ENCODE peak calls at places on chromosomes 12 and 14, in six cellular contexts. One of them, this sample, is unnamed.

GRCh38 chr12:53235742-53236442 is 3.9 kb upstream of the RARG start:
- ATAC-seq in activated CD8-positive, alpha-beta T cell treated with anti-CD3 and anti-CD28 coated beads for 36 hours: no peak
- ATAC-seq in Right ventricle myocardium inferior: no peak
- ATAC-seq in CD8-positive, alpha-beta T cell: no peak
- ATAC-seq in heart left ventricle: no peak
- ATAC-seq in left colon: no peak
- ATAC-seq in this sample: no peak

GRCh38 chr14:55336161-55336560 is 64.9 kb downstream of the FBXO34 start:
- ATAC-seq in activated CD8-positive, alpha-beta T cell treated with anti-CD3 and anti-CD28 coated beads for 36 hours: peak; percentile 21
- ATAC-seq in CD8-positive, alpha-beta T cell: no peak
- ATAC-seq in heart left ventricle: no peak
- ATAC-seq in left colon: peak; percentile 79
- ATAC-seq in Right ventricle myocardium inferior: no peak
- ATAC-seq in this sample: no peak

GRCh38 chr12:48917857-48918537 is 7.3 kb downstream of the FKBP11 start:
- ATAC-seq in Right ventricle myocardium inferior: no peak
- ATAC-seq in activated CD8-positive, alpha-beta T cell treated with anti-CD3 and anti-CD28 coated beads for 36 hours: peak; percentile 72
- ATAC-seq in heart left ventricle: no peak
- ATAC-seq in left colon: no peak
- ATAC-seq in CD8-positive, alpha-beta T cell: peak; percentile 90
- ATAC-seq in this sample: no peak

GRCh38 chr14:73771848-73772705 is 57.9 kb upstream of the PNMA1 start:
- ATAC-seq in heart left ventricle: peak; percentile 68
- ATAC-seq in Right ventricle myocardium inferior: peak; percentile 47
- ATAC-seq in left colon: peak; percentile 86
- ATAC-seq in CD8-positive, alpha-beta T cell: peak; percentile 75
- ATAC-seq in activated CD8-positive, alpha-beta T cell treated with anti-CD3 and anti-CD28 coated beads for 36 hours: peak; percentile 81
- ATAC-seq in this sample: peak; percentile 25

GRCh38 chr14:64235652-64236640 is 58.2 kb downstream of the ESR2 start:
- ATAC-seq in Right ventricle myocardium inferior: no peak
- ATAC-seq in CD8-positive, alpha-beta T cell: peak; percentile 38
- ATAC-seq in activated CD8-positive, alpha-beta T cell treated with anti-CD3 and anti-CD28 coated beads for 36 hours: no peak
- ATAC-seq in left colon: peak; percentile 15
- ATAC-seq in heart left ventricle: no peak
- ATAC-seq in this sample: no peak

GRCh38 chr12:6285532-6286306 is 24.8 kb upstream of the PLEKHG6 start:
- ATAC-seq in heart left ventricle: no peak
- ATAC-seq in Right ventricle myocardium inferior: no peak
- ATAC-seq in activated CD8-positive, alpha-beta T cell treated with anti-CD3 and anti-CD28 coated beads for 36 hours: no peak
- ATAC-seq in left colon: no peak
- ATAC-seq in CD8-positive, alpha-beta T cell: no peak
- ATAC-seq in this sample: no peak

GRCh38 chr12:96506776-96507175 is 17.4 kb downstream of the CFAP54 start:
- ATAC-seq in left colon: no peak
- ATAC-seq in activated CD8-positive, alpha-beta T cell treated with anti-CD3 and anti-CD28 coated beads for 36 hours: no peak
- ATAC-seq in CD8-positive, alpha-beta T cell: no peak
- ATAC-seq in heart left ventricle: no peak
- ATAC-seq in Right ventricle myocardium inferior: no peak
- ATAC-seq in this sample: no peak

GRCh38 chr14:94472842-94473241 is 3.2 kb downstream of the SERPINA9 start:
- ATAC-seq in left colon: no peak
- ATAC-seq in heart left ventricle: no peak
- ATAC-seq in Right ventricle myocardium inferior: no peak
- ATAC-seq in activated CD8-positive, alpha-beta T cell treated with anti-CD3 and anti-CD28 coated beads for 36 hours: no peak
- ATAC-seq in CD8-positive, alpha-beta T cell: no peak
- ATAC-seq in this sample: no peak

GRCh38 chr12:132581348-132582057 is 28.9 kb downstream of the LRCOL1 start:
- ATAC-seq in heart left ventricle: no peak
- ATAC-seq in activated CD8-positive, alpha-beta T cell treated with anti-CD3 and anti-CD28 coated beads for 36 hours: no peak
- ATAC-seq in left colon: no peak
- ATAC-seq in Right ventricle myocardium inferior: peak; percentile 8
- ATAC-seq in CD8-positive, alpha-beta T cell: no peak
- ATAC-seq in this sample: no peak

GRCh38 chr14:51744372-51745150 is 92.9 kb downstream of the FRMD6 start:
- ATAC-seq in left colon: no peak
- ATAC-seq in heart left ventricle: no peak
- ATAC-seq in Right ventricle myocardium inferior: no peak
- ATAC-seq in CD8-positive, alpha-beta T cell: no peak
- ATAC-seq in activated CD8-positive, alpha-beta T cell treated with anti-CD3 and anti-CD28 coated beads for 36 hours: peak; percentile 76
- ATAC-seq in this sample: no peak

GRCh38 chr12:63020269-63020668 is 85.3 kb upstream of the PPM1H start:
- ATAC-seq in left colon: no peak
- ATAC-seq in activated CD8-positive, alpha-beta T cell treated with anti-CD3 and anti-CD28 coated beads for 36 hours: no peak
- ATAC-seq in heart left ventricle: no peak
- ATAC-seq in CD8-positive, alpha-beta T cell: no peak
- ATAC-seq in Right ventricle myocardium inferior: no peak
- ATAC-seq in this sample: no peak

GRCh38 chr14:19771895-19772430 is 1.3 kb upstream of the OR4M1 start:
- ATAC-seq in heart left ventricle: no peak
- ATAC-seq in Right ventricle myocardium inferior: peak; percentile 62
- ATAC-seq in left colon: no peak
- ATAC-seq in activated CD8-positive, alpha-beta T cell treated with anti-CD3 and anti-CD28 coated beads for 36 hours: no peak
- ATAC-seq in CD8-positive, alpha-beta T cell: no peak
- ATAC-seq in this sample: no peak

GRCh38 chr12:3655331-3655900 is 97.5 kb downstream of the CRACR2A start:
- ATAC-seq in CD8-positive, alpha-beta T cell: no peak
- ATAC-seq in left colon: peak; percentile 71
- ATAC-seq in activated CD8-positive, alpha-beta T cell treated with anti-CD3 and anti-CD28 coated beads for 36 hours: peak; percentile 69
- ATAC-seq in heart left ventricle: peak; percentile 68
- ATAC-seq in Right ventricle myocardium inferior: no peak
- ATAC-seq in this sample: no peak

GRCh38 chr12:82855872-82856271 is 169.2 kb downstream of the TMTC2 start:
- ATAC-seq in heart left ventricle: no peak
- ATAC-seq in left colon: no peak
- ATAC-seq in CD8-positive, alpha-beta T cell: no peak
- ATAC-seq in Right ventricle myocardium inferior: no peak
- ATAC-seq in activated CD8-positive, alpha-beta T cell treated with anti-CD3 and anti-CD28 coated beads for 36 hours: no peak
- ATAC-seq in this sample: no peak

GRCh38 chr12:95796225-95796981 is 5.8 kb upstream of the NTN4 start:
- ATAC-seq in heart left ventricle: no peak
- ATAC-seq in left colon: peak; percentile 26
- ATAC-seq in activated CD8-positive, alpha-beta T cell treated with anti-CD3 and anti-CD28 coated beads for 36 hours: no peak
- ATAC-seq in CD8-positive, alpha-beta T cell: no peak
- ATAC-seq in Right ventricle myocardium inferior: no peak
- ATAC-seq in this sample: no peak

GRCh38 chr12:51307655-51308593 is 16.1 kb downstream of the BIN2 start:
- ATAC-seq in heart left ventricle: peak; percentile 36
- ATAC-seq in Right ventricle myocardium inferior: no peak
- ATAC-seq in activated CD8-positive, alpha-beta T cell treated with anti-CD3 and anti-CD28 coated beads for 36 hours: no peak
- ATAC-seq in left colon: peak; percentile 96
- ATAC-seq in CD8-positive, alpha-beta T cell: peak; percentile 73
- ATAC-seq in this sample: no peak

GRCh38 chr12:47811581-47812484 is 7.9 kb downstream of the HDAC7 start:
- ATAC-seq in left colon: no peak
- ATAC-seq in heart left ventricle: peak; percentile 41
- ATAC-seq in activated CD8-positive, alpha-beta T cell treated with anti-CD3 and anti-CD28 coated beads for 36 hours: no peak
- ATAC-seq in Right ventricle myocardium inferior: peak; percentile 74
- ATAC-seq in CD8-positive, alpha-beta T cell: no peak
- ATAC-seq in this sample: peak; percentile 74

GRCh38 chr14:36555998-36556743 is 26.2 kb downstream of the NKX2-8 start:
- ATAC-seq in activated CD8-positive, alpha-beta T cell treated with anti-CD3 and anti-CD28 coated beads for 36 hours: no peak
- ATAC-seq in heart left ventricle: no peak
- ATAC-seq in left colon: no peak
- ATAC-seq in CD8-positive, alpha-beta T cell: no peak
- ATAC-seq in Right ventricle myocardium inferior: no peak
- ATAC-seq in this sample: no peak

GRCh38 chr12:50984899-50985298 is 32.6 kb downstream of the HIGD1C start:
- ATAC-seq in heart left ventricle: peak; percentile 36
- ATAC-seq in CD8-positive, alpha-beta T cell: no peak
- ATAC-seq in left colon: no peak
- ATAC-seq in activated CD8-positive, alpha-beta T cell treated with anti-CD3 and anti-CD28 coated beads for 36 hours: no peak
- ATAC-seq in Right ventricle myocardium inferior: no peak
- ATAC-seq in this sample: peak; percentile 42

GRCh38 chr14:59787045-59787674 is 83.4 kb downstream of the RTN1 start:
- ATAC-seq in CD8-positive, alpha-beta T cell: no peak
- ATAC-seq in heart left ventricle: no peak
- ATAC-seq in Right ventricle myocardium inferior: no peak
- ATAC-seq in left colon: no peak
- ATAC-seq in activated CD8-positive, alpha-beta T cell treated with anti-CD3 and anti-CD28 coated beads for 36 hours: no peak
- ATAC-seq in this sample: no peak

GRCh38 chr14:20998674-20999366 is at the start of gene SLC39A2:
- ATAC-seq in CD8-positive, alpha-beta T cell: no peak
- ATAC-seq in activated CD8-positive, alpha-beta T cell treated with anti-CD3 and anti-CD28 coated beads for 36 hours: no peak
- ATAC-seq in heart left ventricle: peak; percentile 71
- ATAC-seq in Right ventricle myocardium inferior: no peak
- ATAC-seq in left colon: peak; percentile 75
- ATAC-seq in this sample: peak; percentile 85

GRCh38 chr12:53644133-53644532 is 18.0 kb upstream of the ATF7 start:
- ATAC-seq in activated CD8-positive, alpha-beta T cell treated with anti-CD3 and anti-CD28 coated beads for 36 hours: no peak
- ATAC-seq in CD8-positive, alpha-beta T cell: no peak
- ATAC-seq in heart left ventricle: no peak
- ATAC-seq in left colon: no peak
- ATAC-seq in Right ventricle myocardium inferior: no peak
- ATAC-seq in this sample: no peak

GRCh38 chr12:104519190-104519857 is 62.6 kb downstream of the CHST11 start:
- ATAC-seq in activated CD8-positive, alpha-beta T cell treated with anti-CD3 and anti-CD28 coated beads for 36 hours: peak; percentile 88
- ATAC-seq in Right ventricle myocardium inferior: no peak
- ATAC-seq in left colon: no peak
- ATAC-seq in heart left ventricle: no peak
- ATAC-seq in CD8-positive, alpha-beta T cell: peak; percentile 95
- ATAC-seq in this sample: no peak

GRCh38 chr14:68911594-68912227 is 67.4 kb downstream of the ACTN1 start:
- ATAC-seq in activated CD8-positive, alpha-beta T cell treated with anti-CD3 and anti-CD28 coated beads for 36 hours: peak; percentile 89
- ATAC-seq in Right ventricle myocardium inferior: peak; percentile 89
- ATAC-seq in left colon: peak; percentile 92
- ATAC-seq in CD8-positive, alpha-beta T cell: peak; percentile 98
- ATAC-seq in heart left ventricle: peak; percentile 90
- ATAC-seq in this sample: peak; percentile 74